ENCODE peak calls at places on chromosomes 13 and 19, in nine cellular contexts. One of them, this sample, is unnamed.

GRCh38 chr19:51743405-51743804 is 8.3 kb downstream of the FPR1 start:
- DNase-seq in stimulated activated CD8-positive, alpha-beta memory T cell treated with anti-CD3 and anti-CD28 coated beads, Interleukin-15, amount 100 ng/mL, for 24 hours: no peak
- DNase-seq in iPS DF 6.9: no peak
- DNase-seq in HTR-8/SVneo: no peak
- DNase-seq in lower lobe of right lung: no peak
- DNase-seq in HCEC 1CT: no peak
- DNase-seq in activated CD4-positive, alpha-beta T cell treated with anti-CD3 and anti-CD28 coated beads for 36 hours: no peak
- DNase-seq in T-helper 2 cell treated with Interferon-gamma antibody and Interleukin-4, amounts not matched to agents 5 μg/mL and 100 μg/mL, for 36 hours: no peak
- DNase-seq in stimulated activated CD4-positive, alpha-beta T cell treated with anti-CD3 and anti-CD28 coated beads, TNF-alpha, amount 100 ng/mL, for 1 hour: no peak
- DNase-seq in this sample: no peak

GRCh38 chr19:35397064-35397463 is 26.2 kb downstream of the GPR42 start:
- DNase-seq in stimulated activated CD8-positive, alpha-beta memory T cell treated with anti-CD3 and anti-CD28 coated beads, Interleukin-15, amount 100 ng/mL, for 24 hours: no peak
- DNase-seq in iPS DF 6.9: no peak
- DNase-seq in HTR-8/SVneo: no peak
- DNase-seq in lower lobe of right lung: no peak
- DNase-seq in HCEC 1CT: no peak
- DNase-seq in activated CD4-positive, alpha-beta T cell treated with anti-CD3 and anti-CD28 coated beads for 36 hours: no peak
- DNase-seq in T-helper 2 cell treated with Interferon-gamma antibody and Interleukin-4, amounts not matched to agents 5 μg/mL and 100 μg/mL, for 36 hours: no peak
- DNase-seq in stimulated activated CD4-positive, alpha-beta T cell treated with anti-CD3 and anti-CD28 coated beads, TNF-alpha, amount 100 ng/mL, for 1 hour: no peak
- DNase-seq in this sample: peak

GRCh38 chr13:36530050-36530789 is 97.9 kb downstream of the CCNA1 start:
- DNase-seq in stimulated activated CD8-positive, alpha-beta memory T cell treated with anti-CD3 and anti-CD28 coated beads, Interleukin-15, amount 100 ng/mL, for 24 hours: no peak
- DNase-seq in iPS DF 6.9: no peak
- DNase-seq in HTR-8/SVneo: no peak
- DNase-seq in lower lobe of right lung: peak
- DNase-seq in HCEC 1CT: no peak
- DNase-seq in activated CD4-positive, alpha-beta T cell treated with anti-CD3 and anti-CD28 coated beads for 36 hours: no peak
- DNase-seq in T-helper 2 cell treated with Interferon-gamma antibody and Interleukin-4, amounts not matched to agents 5 μg/mL and 100 μg/mL, for 36 hours: no peak
- DNase-seq in stimulated activated CD4-positive, alpha-beta T cell treated with anti-CD3 and anti-CD28 coated beads, TNF-alpha, amount 100 ng/mL, for 1 hour: no peak
- DNase-seq in this sample: peak

GRCh38 chr19:16527971-16528521 is 14.2 kb downstream of the CHERP start:
- DNase-seq in stimulated activated CD8-positive, alpha-beta memory T cell treated with anti-CD3 and anti-CD28 coated beads, Interleukin-15, amount 100 ng/mL, for 24 hours: no peak
- DNase-seq in iPS DF 6.9: no peak
- DNase-seq in HTR-8/SVneo: no peak
- DNase-seq in lower lobe of right lung: no peak
- DNase-seq in HCEC 1CT: no peak
- DNase-seq in activated CD4-positive, alpha-beta T cell treated with anti-CD3 and anti-CD28 coated beads for 36 hours: peak
- DNase-seq in T-helper 2 cell treated with Interferon-gamma antibody and Interleukin-4, amounts not matched to agents 5 μg/mL and 100 μg/mL, for 36 hours: peak
- DNase-seq in stimulated activated CD4-positive, alpha-beta T cell treated with anti-CD3 and anti-CD28 coated beads, TNF-alpha, amount 100 ng/mL, for 1 hour: peak
- DNase-seq in this sample: no peak

GRCh38 chr13:39448831-39449230 is 154.2 kb downstream of the LHFPL6 start:
- DNase-seq in stimulated activated CD8-positive, alpha-beta memory T cell treated with anti-CD3 and anti-CD28 coated beads, Interleukin-15, amount 100 ng/mL, for 24 hours: no peak
- DNase-seq in iPS DF 6.9: no peak
- DNase-seq in HTR-8/SVneo: no peak
- DNase-seq in lower lobe of right lung: no peak
- DNase-seq in HCEC 1CT: no peak
- DNase-seq in activated CD4-positive, alpha-beta T cell treated with anti-CD3 and anti-CD28 coated beads for 36 hours: no peak
- DNase-seq in T-helper 2 cell treated with Interferon-gamma antibody and Interleukin-4, amounts not matched to agents 5 μg/mL and 100 μg/mL, for 36 hours: no peak
- DNase-seq in stimulated activated CD4-positive, alpha-beta T cell treated with anti-CD3 and anti-CD28 coated beads, TNF-alpha, amount 100 ng/mL, for 1 hour: no peak
- DNase-seq in this sample: no peak

GRCh38 chr13:111661052-111661451 is 340.6 kb downstream of the TEX29 start:
- DNase-seq in stimulated activated CD8-positive, alpha-beta memory T cell treated with anti-CD3 and anti-CD28 coated beads, Interleukin-15, amount 100 ng/mL, for 24 hours: no peak
- DNase-seq in iPS DF 6.9: no peak
- DNase-seq in HTR-8/SVneo: no peak
- DNase-seq in lower lobe of right lung: no peak
- DNase-seq in HCEC 1CT: no peak
- DNase-seq in activated CD4-positive, alpha-beta T cell treated with anti-CD3 and anti-CD28 coated beads for 36 hours: no peak
- DNase-seq in T-helper 2 cell treated with Interferon-gamma antibody and Interleukin-4, amounts not matched to agents 5 μg/mL and 100 μg/mL, for 36 hours: no peak
- DNase-seq in stimulated activated CD4-positive, alpha-beta T cell treated with anti-CD3 and anti-CD28 coated beads, TNF-alpha, amount 100 ng/mL, for 1 hour: no peak
- DNase-seq in this sample: no peak

GRCh38 chr13:30429721-30430694 is 7.7 kb downstream of the UBE2L5 start:
- DNase-seq in stimulated activated CD8-positive, alpha-beta memory T cell treated with anti-CD3 and anti-CD28 coated beads, Interleukin-15, amount 100 ng/mL, for 24 hours: no peak
- DNase-seq in iPS DF 6.9: no peak
- DNase-seq in HTR-8/SVneo: peak
- DNase-seq in lower lobe of right lung: no peak
- DNase-seq in HCEC 1CT: peak
- DNase-seq in activated CD4-positive, alpha-beta T cell treated with anti-CD3 and anti-CD28 coated beads for 36 hours: peak
- DNase-seq in T-helper 2 cell treated with Interferon-gamma antibody and Interleukin-4, amounts not matched to agents 5 μg/mL and 100 μg/mL, for 36 hours: peak
- DNase-seq in stimulated activated CD4-positive, alpha-beta T cell treated with anti-CD3 and anti-CD28 coated beads, TNF-alpha, amount 100 ng/mL, for 1 hour: no peak
- DNase-seq in this sample: no peak

GRCh38 chr19:32902448-32902847 is 32.9 kb upstream of the SLC7A9 start:
- DNase-seq in stimulated activated CD8-positive, alpha-beta memory T cell treated with anti-CD3 and anti-CD28 coated beads, Interleukin-15, amount 100 ng/mL, for 24 hours: no peak
- DNase-seq in iPS DF 6.9: no peak
- DNase-seq in HTR-8/SVneo: no peak
- DNase-seq in lower lobe of right lung: no peak
- DNase-seq in HCEC 1CT: no peak
- DNase-seq in activated CD4-positive, alpha-beta T cell treated with anti-CD3 and anti-CD28 coated beads for 36 hours: no peak
- DNase-seq in T-helper 2 cell treated with Interferon-gamma antibody and Interleukin-4, amounts not matched to agents 5 μg/mL and 100 μg/mL, for 36 hours: no peak
- DNase-seq in stimulated activated CD4-positive, alpha-beta T cell treated with anti-CD3 and anti-CD28 coated beads, TNF-alpha, amount 100 ng/mL, for 1 hour: no peak
- DNase-seq in this sample: no peak

GRCh38 chr19:29216021-29216420 is 3.1 kb upstream of the UQCRFS1 start:
- DNase-seq in stimulated activated CD8-positive, alpha-beta memory T cell treated with anti-CD3 and anti-CD28 coated beads, Interleukin-15, amount 100 ng/mL, for 24 hours: no peak
- DNase-seq in iPS DF 6.9: no peak
- DNase-seq in HTR-8/SVneo: no peak
- DNase-seq in lower lobe of right lung: no peak
- DNase-seq in HCEC 1CT: no peak
- DNase-seq in activated CD4-positive, alpha-beta T cell treated with anti-CD3 and anti-CD28 coated beads for 36 hours: no peak
- DNase-seq in T-helper 2 cell treated with Interferon-gamma antibody and Interleukin-4, amounts not matched to agents 5 μg/mL and 100 μg/mL, for 36 hours: no peak
- DNase-seq in stimulated activated CD4-positive, alpha-beta T cell treated with anti-CD3 and anti-CD28 coated beads, TNF-alpha, amount 100 ng/mL, for 1 hour: no peak
- DNase-seq in this sample: no peak

GRCh38 chr19:4474504-4475136 is 2.5 kb downstream of the HDGFL2 start:
- DNase-seq in stimulated activated CD8-positive, alpha-beta memory T cell treated with anti-CD3 and anti-CD28 coated beads, Interleukin-15, amount 100 ng/mL, for 24 hours: no peak
- DNase-seq in iPS DF 6.9: peak
- DNase-seq in HTR-8/SVneo: peak
- DNase-seq in lower lobe of right lung: no peak
- DNase-seq in HCEC 1CT: peak
- DNase-seq in activated CD4-positive, alpha-beta T cell treated with anti-CD3 and anti-CD28 coated beads for 36 hours: peak
- DNase-seq in T-helper 2 cell treated with Interferon-gamma antibody and Interleukin-4, amounts not matched to agents 5 μg/mL and 100 μg/mL, for 36 hours: no peak
- DNase-seq in stimulated activated CD4-positive, alpha-beta T cell treated with anti-CD3 and anti-CD28 coated beads, TNF-alpha, amount 100 ng/mL, for 1 hour: no peak
- DNase-seq in this sample: no peak

GRCh38 chr19:13128583-13128982 is 10.5 kb downstream of the NACC1 start:
- DNase-seq in stimulated activated CD8-positive, alpha-beta memory T cell treated with anti-CD3 and anti-CD28 coated beads, Interleukin-15, amount 100 ng/mL, for 24 hours: no peak
- DNase-seq in iPS DF 6.9: no peak
- DNase-seq in HTR-8/SVneo: no peak
- DNase-seq in lower lobe of right lung: no peak
- DNase-seq in HCEC 1CT: no peak
- DNase-seq in activated CD4-positive, alpha-beta T cell treated with anti-CD3 and anti-CD28 coated beads for 36 hours: no peak
- DNase-seq in T-helper 2 cell treated with Interferon-gamma antibody and Interleukin-4, amounts not matched to agents 5 μg/mL and 100 μg/mL, for 36 hours: no peak
- DNase-seq in stimulated activated CD4-positive, alpha-beta T cell treated with anti-CD3 and anti-CD28 coated beads, TNF-alpha, amount 100 ng/mL, for 1 hour: no peak
- DNase-seq in this sample: no peak

GRCh38 chr13:39559838-39560237 is 43.2 kb downstream of the LHFPL6 start:
- DNase-seq in stimulated activated CD8-positive, alpha-beta memory T cell treated with anti-CD3 and anti-CD28 coated beads, Interleukin-15, amount 100 ng/mL, for 24 hours: no peak
- DNase-seq in iPS DF 6.9: no peak
- DNase-seq in HTR-8/SVneo: no peak
- DNase-seq in lower lobe of right lung: no peak
- DNase-seq in HCEC 1CT: no peak
- DNase-seq in activated CD4-positive, alpha-beta T cell treated with anti-CD3 and anti-CD28 coated beads for 36 hours: no peak
- DNase-seq in T-helper 2 cell treated with Interferon-gamma antibody and Interleukin-4, amounts not matched to agents 5 μg/mL and 100 μg/mL, for 36 hours: no peak
- DNase-seq in stimulated activated CD4-positive, alpha-beta T cell treated with anti-CD3 and anti-CD28 coated beads, TNF-alpha, amount 100 ng/mL, for 1 hour: no peak
- DNase-seq in this sample: no peak

GRCh38 chr19:55419624-55420236 is 12.1 kb upstream of the UBE2S start:
- DNase-seq in stimulated activated CD8-positive, alpha-beta memory T cell treated with anti-CD3 and anti-CD28 coated beads, Interleukin-15, amount 100 ng/mL, for 24 hours: no peak
- DNase-seq in iPS DF 6.9: no peak
- DNase-seq in HTR-8/SVneo: no peak
- DNase-seq in lower lobe of right lung: no peak
- DNase-seq in HCEC 1CT: no peak
- DNase-seq in activated CD4-positive, alpha-beta T cell treated with anti-CD3 and anti-CD28 coated beads for 36 hours: no peak
- DNase-seq in T-helper 2 cell treated with Interferon-gamma antibody and Interleukin-4, amounts not matched to agents 5 μg/mL and 100 μg/mL, for 36 hours: no peak
- DNase-seq in stimulated activated CD4-positive, alpha-beta T cell treated with anti-CD3 and anti-CD28 coated beads, TNF-alpha, amount 100 ng/mL, for 1 hour: no peak
- DNase-seq in this sample: no peak

GRCh38 chr19:42494321-42494720 is 34.0 kb downstream of the CEACAM1 start:
- DNase-seq in stimulated activated CD8-positive, alpha-beta memory T cell treated with anti-CD3 and anti-CD28 coated beads, Interleukin-15, amount 100 ng/mL, for 24 hours: no peak
- DNase-seq in iPS DF 6.9: no peak
- DNase-seq in HTR-8/SVneo: no peak
- DNase-seq in lower lobe of right lung: no peak
- DNase-seq in HCEC 1CT: no peak
- DNase-seq in activated CD4-positive, alpha-beta T cell treated with anti-CD3 and anti-CD28 coated beads for 36 hours: no peak
- DNase-seq in T-helper 2 cell treated with Interferon-gamma antibody and Interleukin-4, amounts not matched to agents 5 μg/mL and 100 μg/mL, for 36 hours: no peak
- DNase-seq in stimulated activated CD4-positive, alpha-beta T cell treated with anti-CD3 and anti-CD28 coated beads, TNF-alpha, amount 100 ng/mL, for 1 hour: no peak
- DNase-seq in this sample: no peak

GRCh38 chr19:12868540-12869112 is 12.6 kb downstream of the DNASE2 start:
- DNase-seq in stimulated activated CD8-positive, alpha-beta memory T cell treated with anti-CD3 and anti-CD28 coated beads, Interleukin-15, amount 100 ng/mL, for 24 hours: no peak
- DNase-seq in iPS DF 6.9: no peak
- DNase-seq in HTR-8/SVneo: no peak
- DNase-seq in lower lobe of right lung: no peak
- DNase-seq in HCEC 1CT: no peak
- DNase-seq in activated CD4-positive, alpha-beta T cell treated with anti-CD3 and anti-CD28 coated beads for 36 hours: peak
- DNase-seq in T-helper 2 cell treated with Interferon-gamma antibody and Interleukin-4, amounts not matched to agents 5 μg/mL and 100 μg/mL, for 36 hours: no peak
- DNase-seq in stimulated activated CD4-positive, alpha-beta T cell treated with anti-CD3 and anti-CD28 coated beads, TNF-alpha, amount 100 ng/mL, for 1 hour: no peak
- DNase-seq in this sample: no peak

GRCh38 chr13:65929436-65929835 is 1300.7 kb downstream of the PCDH9 start:
- DNase-seq in stimulated activated CD8-positive, alpha-beta memory T cell treated with anti-CD3 and anti-CD28 coated beads, Interleukin-15, amount 100 ng/mL, for 24 hours: no peak
- DNase-seq in iPS DF 6.9: no peak
- DNase-seq in HTR-8/SVneo: no peak
- DNase-seq in lower lobe of right lung: no peak
- DNase-seq in HCEC 1CT: no peak
- DNase-seq in activated CD4-positive, alpha-beta T cell treated with anti-CD3 and anti-CD28 coated beads for 36 hours: no peak
- DNase-seq in T-helper 2 cell treated with Interferon-gamma antibody and Interleukin-4, amounts not matched to agents 5 μg/mL and 100 μg/mL, for 36 hours: no peak
- DNase-seq in stimulated activated CD4-positive, alpha-beta T cell treated with anti-CD3 and anti-CD28 coated beads, TNF-alpha, amount 100 ng/mL, for 1 hour: no peak
- DNase-seq in this sample: no peak

GRCh38 chr13:22175211-22175610 is 504.3 kb downstream of the FGF9 start:
- DNase-seq in stimulated activated CD8-positive, alpha-beta memory T cell treated with anti-CD3 and anti-CD28 coated beads, Interleukin-15, amount 100 ng/mL, for 24 hours: no peak
- DNase-seq in iPS DF 6.9: no peak
- DNase-seq in HTR-8/SVneo: no peak
- DNase-seq in lower lobe of right lung: no peak
- DNase-seq in HCEC 1CT: no peak
- DNase-seq in activated CD4-positive, alpha-beta T cell treated with anti-CD3 and anti-CD28 coated beads for 36 hours: no peak
- DNase-seq in T-helper 2 cell treated with Interferon-gamma antibody and Interleukin-4, amounts not matched to agents 5 μg/mL and 100 μg/mL, for 36 hours: no peak
- DNase-seq in stimulated activated CD4-positive, alpha-beta T cell treated with anti-CD3 and anti-CD28 coated beads, TNF-alpha, amount 100 ng/mL, for 1 hour: no peak
- DNase-seq in this sample: no peak

GRCh38 chr13:27997904-27998522 is 9.5 kb upstream of the URAD start:
- DNase-seq in stimulated activated CD8-positive, alpha-beta memory T cell treated with anti-CD3 and anti-CD28 coated beads, Interleukin-15, amount 100 ng/mL, for 24 hours: no peak
- DNase-seq in iPS DF 6.9: no peak
- DNase-seq in HTR-8/SVneo: no peak
- DNase-seq in lower lobe of right lung: no peak
- DNase-seq in HCEC 1CT: peak
- DNase-seq in activated CD4-positive, alpha-beta T cell treated with anti-CD3 and anti-CD28 coated beads for 36 hours: peak
- DNase-seq in T-helper 2 cell treated with Interferon-gamma antibody and Interleukin-4, amounts not matched to agents 5 μg/mL and 100 μg/mL, for 36 hours: no peak
- DNase-seq in stimulated activated CD4-positive, alpha-beta T cell treated with anti-CD3 and anti-CD28 coated beads, TNF-alpha, amount 100 ng/mL, for 1 hour: no peak
- DNase-seq in this sample: no peak

GRCh38 chr19:10408511-10409291 is 5.4 kb upstream of the CDC37 start:
- DNase-seq in stimulated activated CD8-positive, alpha-beta memory T cell treated with anti-CD3 and anti-CD28 coated beads, Interleukin-15, amount 100 ng/mL, for 24 hours: no peak
- DNase-seq in iPS DF 6.9: no peak
- DNase-seq in HTR-8/SVneo: no peak
- DNase-seq in lower lobe of right lung: peak
- DNase-seq in HCEC 1CT: no peak
- DNase-seq in activated CD4-positive, alpha-beta T cell treated with anti-CD3 and anti-CD28 coated beads for 36 hours: peak
- DNase-seq in T-helper 2 cell treated with Interferon-gamma antibody and Interleukin-4, amounts not matched to agents 5 μg/mL and 100 μg/mL, for 36 hours: peak
- DNase-seq in stimulated activated CD4-positive, alpha-beta T cell treated with anti-CD3 and anti-CD28 coated beads, TNF-alpha, amount 100 ng/mL, for 1 hour: no peak
- DNase-seq in this sample: no peak

GRCh38 chr13:97308735-97309429 is 86.7 kb downstream of the MBNL2 start:
- DNase-seq in stimulated activated CD8-positive, alpha-beta memory T cell treated with anti-CD3 and anti-CD28 coated beads, Interleukin-15, amount 100 ng/mL, for 24 hours: no peak
- DNase-seq in iPS DF 6.9: no peak
- DNase-seq in HTR-8/SVneo: no peak
- DNase-seq in lower lobe of right lung: no peak
- DNase-seq in HCEC 1CT: no peak
- DNase-seq in activated CD4-positive, alpha-beta T cell treated with anti-CD3 and anti-CD28 coated beads for 36 hours: no peak
- DNase-seq in T-helper 2 cell treated with Interferon-gamma antibody and Interleukin-4, amounts not matched to agents 5 μg/mL and 100 μg/mL, for 36 hours: no peak
- DNase-seq in stimulated activated CD4-positive, alpha-beta T cell treated with anti-CD3 and anti-CD28 coated beads, TNF-alpha, amount 100 ng/mL, for 1 hour: no peak
- DNase-seq in this sample: no peak

GRCh38 chr19:38319421-38320258 is at the start of gene KCNK6:
- DNase-seq in stimulated activated CD8-positive, alpha-beta memory T cell treated with anti-CD3 and anti-CD28 coated beads, Interleukin-15, amount 100 ng/mL, for 24 hours: peak
- DNase-seq in iPS DF 6.9: no peak
- DNase-seq in HTR-8/SVneo: no peak
- DNase-seq in lower lobe of right lung: peak
- DNase-seq in HCEC 1CT: no peak
- DNase-seq in activated CD4-positive, alpha-beta T cell treated with anti-CD3 and anti-CD28 coated beads for 36 hours: peak
- DNase-seq in T-helper 2 cell treated with Interferon-gamma antibody and Interleukin-4, amounts not matched to agents 5 μg/mL and 100 μg/mL, for 36 hours: peak
- DNase-seq in stimulated activated CD4-positive, alpha-beta T cell treated with anti-CD3 and anti-CD28 coated beads, TNF-alpha, amount 100 ng/mL, for 1 hour: peak
- DNase-seq in this sample: peak

GRCh38 chr19:2469102-2469914 is 6.6 kb upstream of the GADD45B start:
- DNase-seq in stimulated activated CD8-positive, alpha-beta memory T cell treated with anti-CD3 and anti-CD28 coated beads, Interleukin-15, amount 100 ng/mL, for 24 hours: no peak
- DNase-seq in iPS DF 6.9: no peak
- DNase-seq in HTR-8/SVneo: peak
- DNase-seq in lower lobe of right lung: no peak
- DNase-seq in HCEC 1CT: peak
- DNase-seq in activated CD4-positive, alpha-beta T cell treated with anti-CD3 and anti-CD28 coated beads for 36 hours: peak
- DNase-seq in T-helper 2 cell treated with Interferon-gamma antibody and Interleukin-4, amounts not matched to agents 5 μg/mL and 100 μg/mL, for 36 hours: peak
- DNase-seq in stimulated activated CD4-positive, alpha-beta T cell treated with anti-CD3 and anti-CD28 coated beads, TNF-alpha, amount 100 ng/mL, for 1 hour: no peak
- DNase-seq in this sample: no peak

GRCh38 chr19:48926909-48927308 is 6.6 kb upstream of the DHDH start:
- DNase-seq in stimulated activated CD8-positive, alpha-beta memory T cell treated with anti-CD3 and anti-CD28 coated beads, Interleukin-15, amount 100 ng/mL, for 24 hours: no peak
- DNase-seq in iPS DF 6.9: no peak
- DNase-seq in HTR-8/SVneo: peak
- DNase-seq in lower lobe of right lung: peak
- DNase-seq in HCEC 1CT: peak
- DNase-seq in activated CD4-positive, alpha-beta T cell treated with anti-CD3 and anti-CD28 coated beads for 36 hours: peak
- DNase-seq in T-helper 2 cell treated with Interferon-gamma antibody and Interleukin-4, amounts not matched to agents 5 μg/mL and 100 μg/mL, for 36 hours: peak
- DNase-seq in stimulated activated CD4-positive, alpha-beta T cell treated with anti-CD3 and anti-CD28 coated beads, TNF-alpha, amount 100 ng/mL, for 1 hour: no peak
- DNase-seq in this sample: peak

GRCh38 chr19:1567116-1567847 is 843 bp downstream of the MEX3D start:
- DNase-seq in stimulated activated CD8-positive, alpha-beta memory T cell treated with anti-CD3 and anti-CD28 coated beads, Interleukin-15, amount 100 ng/mL, for 24 hours: no peak
- DNase-seq in iPS DF 6.9: no peak
- DNase-seq in HTR-8/SVneo: no peak
- DNase-seq in lower lobe of right lung: no peak
- DNase-seq in HCEC 1CT: peak
- DNase-seq in activated CD4-positive, alpha-beta T cell treated with anti-CD3 and anti-CD28 coated beads for 36 hours: peak
- DNase-seq in T-helper 2 cell treated with Interferon-gamma antibody and Interleukin-4, amounts not matched to agents 5 μg/mL and 100 μg/mL, for 36 hours: no peak
- DNase-seq in stimulated activated CD4-positive, alpha-beta T cell treated with anti-CD3 and anti-CD28 coated beads, TNF-alpha, amount 100 ng/mL, for 1 hour: no peak
- DNase-seq in this sample: no peak

GRCh38 chr19:33795370-33796163 is 1.1 kb upstream of the KCTD15 start:
- DNase-seq in stimulated activated CD8-positive, alpha-beta memory T cell treated with anti-CD3 and anti-CD28 coated beads, Interleukin-15, amount 100 ng/mL, for 24 hours: peak
- DNase-seq in iPS DF 6.9: no peak
- DNase-seq in HTR-8/SVneo: peak
- DNase-seq in lower lobe of right lung: peak
- DNase-seq in HCEC 1CT: peak
- DNase-seq in activated CD4-positive, alpha-beta T cell treated with anti-CD3 and anti-CD28 coated beads for 36 hours: peak
- DNase-seq in T-helper 2 cell treated with Interferon-gamma antibody and Interleukin-4, amounts not matched to agents 5 μg/mL and 100 μg/mL, for 36 hours: peak
- DNase-seq in stimulated activated CD4-positive, alpha-beta T cell treated with anti-CD3 and anti-CD28 coated beads, TNF-alpha, amount 100 ng/mL, for 1 hour: peak
- DNase-seq in this sample: no peak

GRCh38 chr19:45643927-45644771 is 5.0 kb upstream of the EML2 start:
- DNase-seq in stimulated activated CD8-positive, alpha-beta memory T cell treated with anti-CD3 and anti-CD28 coated beads, Interleukin-15, amount 100 ng/mL, for 24 hours: no peak
- DNase-seq in iPS DF 6.9: no peak
- DNase-seq in HTR-8/SVneo: no peak
- DNase-seq in lower lobe of right lung: no peak
- DNase-seq in HCEC 1CT: no peak
- DNase-seq in activated CD4-positive, alpha-beta T cell treated with anti-CD3 and anti-CD28 coated beads for 36 hours: no peak
- DNase-seq in T-helper 2 cell treated with Interferon-gamma antibody and Interleukin-4, amounts not matched to agents 5 μg/mL and 100 μg/mL, for 36 hours: no peak
- DNase-seq in stimulated activated CD4-positive, alpha-beta T cell treated with anti-CD3 and anti-CD28 coated beads, TNF-alpha, amount 100 ng/mL, for 1 hour: no peak
- DNase-seq in this sample: no peak

GRCh38 chr19:6963937-6964336 is 57.3 kb downstream of the MBD3L2B start:
- DNase-seq in stimulated activated CD8-positive, alpha-beta memory T cell treated with anti-CD3 and anti-CD28 coated beads, Interleukin-15, amount 100 ng/mL, for 24 hours: peak
- DNase-seq in iPS DF 6.9: no peak
- DNase-seq in HTR-8/SVneo: no peak
- DNase-seq in lower lobe of right lung: no peak
- DNase-seq in HCEC 1CT: no peak
- DNase-seq in activated CD4-positive, alpha-beta T cell treated with anti-CD3 and anti-CD28 coated beads for 36 hours: peak
- DNase-seq in T-helper 2 cell treated with Interferon-gamma antibody and Interleukin-4, amounts not matched to agents 5 μg/mL and 100 μg/mL, for 36 hours: no peak
- DNase-seq in stimulated activated CD4-positive, alpha-beta T cell treated with anti-CD3 and anti-CD28 coated beads, TNF-alpha, amount 100 ng/mL, for 1 hour: peak
- DNase-seq in this sample: no peak

GRCh38 chr19:55418185-55418584 is 10.6 kb upstream of the UBE2S start:
- DNase-seq in stimulated activated CD8-positive, alpha-beta memory T cell treated with anti-CD3 and anti-CD28 coated beads, Interleukin-15, amount 100 ng/mL, for 24 hours: no peak
- DNase-seq in iPS DF 6.9: no peak
- DNase-seq in HTR-8/SVneo: peak
- DNase-seq in lower lobe of right lung: no peak
- DNase-seq in HCEC 1CT: peak
- DNase-seq in activated CD4-positive, alpha-beta T cell treated with anti-CD3 and anti-CD28 coated beads for 36 hours: peak
- DNase-seq in T-helper 2 cell treated with Interferon-gamma antibody and Interleukin-4, amounts not matched to agents 5 μg/mL and 100 μg/mL, for 36 hours: peak
- DNase-seq in stimulated activated CD4-positive, alpha-beta T cell treated with anti-CD3 and anti-CD28 coated beads, TNF-alpha, amount 100 ng/mL, for 1 hour: no peak
- DNase-seq in this sample: no peak

GRCh38 chr13:103188688-103189326 is 122.6 kb upstream of the SLC10A2 start:
- DNase-seq in stimulated activated CD8-positive, alpha-beta memory T cell treated with anti-CD3 and anti-CD28 coated beads, Interleukin-15, amount 100 ng/mL, for 24 hours: no peak
- DNase-seq in iPS DF 6.9: no peak
- DNase-seq in HTR-8/SVneo: no peak
- DNase-seq in lower lobe of right lung: no peak
- DNase-seq in HCEC 1CT: no peak
- DNase-seq in activated CD4-positive, alpha-beta T cell treated with anti-CD3 and anti-CD28 coated beads for 36 hours: no peak
- DNase-seq in T-helper 2 cell treated with Interferon-gamma antibody and Interleukin-4, amounts not matched to agents 5 μg/mL and 100 μg/mL, for 36 hours: no peak
- DNase-seq in stimulated activated CD4-positive, alpha-beta T cell treated with anti-CD3 and anti-CD28 coated beads, TNF-alpha, amount 100 ng/mL, for 1 hour: no peak
- DNase-seq in this sample: no peak

GRCh38 chr13:111518161-111518791 is 197.8 kb downstream of the TEX29 start:
- DNase-seq in stimulated activated CD8-positive, alpha-beta memory T cell treated with anti-CD3 and anti-CD28 coated beads, Interleukin-15, amount 100 ng/mL, for 24 hours: no peak
- DNase-seq in iPS DF 6.9: no peak
- DNase-seq in HTR-8/SVneo: no peak
- DNase-seq in lower lobe of right lung: no peak
- DNase-seq in HCEC 1CT: no peak
- DNase-seq in activated CD4-positive, alpha-beta T cell treated with anti-CD3 and anti-CD28 coated beads for 36 hours: no peak
- DNase-seq in T-helper 2 cell treated with Interferon-gamma antibody and Interleukin-4, amounts not matched to agents 5 μg/mL and 100 μg/mL, for 36 hours: no peak
- DNase-seq in stimulated activated CD4-positive, alpha-beta T cell treated with anti-CD3 and anti-CD28 coated beads, TNF-alpha, amount 100 ng/mL, for 1 hour: no peak
- DNase-seq in this sample: no peak

GRCh38 chr19:39645800-39646411 is 9.8 kb upstream of the LGALS16 start:
- DNase-seq in stimulated activated CD8-positive, alpha-beta memory T cell treated with anti-CD3 and anti-CD28 coated beads, Interleukin-15, amount 100 ng/mL, for 24 hours: no peak
- DNase-seq in iPS DF 6.9: no peak
- DNase-seq in HTR-8/SVneo: peak
- DNase-seq in lower lobe of right lung: no peak
- DNase-seq in HCEC 1CT: no peak
- DNase-seq in activated CD4-positive, alpha-beta T cell treated with anti-CD3 and anti-CD28 coated beads for 36 hours: peak
- DNase-seq in T-helper 2 cell treated with Interferon-gamma antibody and Interleukin-4, amounts not matched to agents 5 μg/mL and 100 μg/mL, for 36 hours: no peak
- DNase-seq in stimulated activated CD4-positive, alpha-beta T cell treated with anti-CD3 and anti-CD28 coated beads, TNF-alpha, amount 100 ng/mL, for 1 hour: no peak
- DNase-seq in this sample: no peak

This sample was measured in RWPE2.